ENCODE peak calls at places on chromosome 11, in eight cellular contexts. J, K, Q, C, O, F, Z and I are unnamed samples.

GRCh38 chr11:124865902-124866851 is 945 bp downstream of the ROBO3 start:
- DNase-seq in J (no peak), K (no peak), Q (peak), C (peak), O (no peak), F (peak), Z (peak), I (peak)

GRCh38 chr11:6746086-6746618 is 25.6 kb downstream of the OR2AG2 start:
- DNase-seq in J (no peak), K (no peak), Q (peak), C (no peak), O (no peak), F (peak), Z (no peak), I (no peak)

GRCh38 chr11:94968334-94968958 is 4.9 kb downstream of the CWC15 start:
- DNase-seq in J (peak), K (no peak), Q (no peak), C (peak), O (peak), F (no peak), Z (no peak), I (no peak)

GRCh38 chr11:33160147-33160546 is 1.1 kb downstream of the CSTF3 start:
- DNase-seq in J (no peak), K (no peak), Q (no peak), C (peak), O (peak), F (no peak), Z (no peak), I (no peak)

GRCh38 chr11:66580803-66581202 is 12.1 kb downstream of the CCDC87 start:
- DNase-seq in J (no peak), K (no peak), Q (no peak), C (no peak), O (no peak), F (no peak), Z (no peak), I (no peak)

GRCh38 chr11:48109046-48109666 is 107.5 kb upstream of the OR4B1 start:
- DNase-seq in J (peak), K (no peak), Q (no peak), C (peak), O (peak), F (no peak), Z (no peak), I (no peak)

GRCh38 chr11:12232819-12233601 is 122.6 kb downstream of the MICAL2 start:
- DNase-seq in J (peak), K (peak), Q (no peak), C (peak), O (no peak), F (no peak), Z (no peak), I (no peak)

GRCh38 chr11:68036717-68037239 is 2.0 kb upstream of the TCIRG1 start:
- DNase-seq in J (no peak), K (no peak), Q (no peak), C (no peak), O (peak), F (peak), Z (no peak), I (no peak)

GRCh38 chr11:128575956-128576340 is 11.4 kb downstream of the ETS1 start:
- DNase-seq in J (no peak), K (no peak), Q (no peak), C (peak), O (peak), F (peak), Z (no peak), I (no peak)

GRCh38 chr11:96188625-96189006 is 154.4 kb downstream of the MAML2 start:
- DNase-seq in J (no peak), K (peak), Q (no peak), C (no peak), O (peak), F (no peak), Z (no peak), I (no peak)

GRCh38 chr11:62909107-62909894 is 11.9 kb downstream of the CHRM1 start:
- DNase-seq in J (no peak), K (no peak), Q (peak), C (peak), O (peak), F (peak), Z (no peak), I (peak)

GRCh38 chr11:62217191-62217748 is 8.8 kb downstream of the SCGB2A1 start:
- DNase-seq in J (no peak), K (no peak), Q (no peak), C (no peak), O (peak), F (no peak), Z (no peak), I (no peak)

GRCh38 chr11:5625281-5625680 is 480 bp downstream of the TRIM34 start:
- DNase-seq in J (no peak), K (no peak), Q (no peak), C (no peak), O (no peak), F (no peak), Z (no peak), I (no peak)

GRCh38 chr11:62896049-62896448 is 15.4 kb downstream of the SLC3A2 start:
- DNase-seq in J (no peak), K (no peak), Q (no peak), C (no peak), O (no peak), F (no peak), Z (no peak), I (no peak)

GRCh38 chr11:76669901-76670474 is 559 bp downstream of the LRRC32 start:
- DNase-seq in J (peak), K (peak), Q (peak), C (no peak), O (no peak), F (peak), Z (no peak), I (peak)

GRCh38 chr11:86128914-86129313 is 60.0 kb upstream of the PICALM start:
- DNase-seq in J (no peak), K (no peak), Q (no peak), C (no peak), O (no peak), F (no peak), Z (no peak), I (no peak)

GRCh38 chr11:32382339-32383049 is 52.8 kb downstream of the WT1 start:
- DNase-seq in J (no peak), K (no peak), Q (no peak), C (peak), O (peak), F (no peak), Z (no peak), I (no peak)

GRCh38 chr11:120756931-120757330 is 245.4 kb downstream of the GRIK4 start:
- DNase-seq in J (no peak), K (no peak), Q (no peak), C (no peak), O (no peak), F (no peak), Z (no peak), I (no peak)

GRCh38 chr11:35419713-35420333 is 465 bp upstream of the SLC1A2 start:
- DNase-seq in J (no peak), K (no peak), Q (no peak), C (no peak), O (no peak), F (no peak), Z (no peak), I (peak)

GRCh38 chr11:93895106-93895862 is 44.9 kb upstream of the VSTM5 start:
- DNase-seq in J (peak), K (peak), Q (peak), C (peak), O (peak), F (peak), Z (no peak), I (peak)

GRCh38 chr11:89361738-89362137 is 129.4 kb downstream of the NOX4 start:
- DNase-seq in J (no peak), K (no peak), Q (no peak), C (no peak), O (no peak), F (no peak), Z (no peak), I (no peak)

GRCh38 chr11:115505165-115505564 is 950 bp upstream of the CADM1 start:
- DNase-seq in J (no peak), K (no peak), Q (no peak), C (no peak), O (no peak), F (no peak), Z (no peak), I (peak)

DNA sequence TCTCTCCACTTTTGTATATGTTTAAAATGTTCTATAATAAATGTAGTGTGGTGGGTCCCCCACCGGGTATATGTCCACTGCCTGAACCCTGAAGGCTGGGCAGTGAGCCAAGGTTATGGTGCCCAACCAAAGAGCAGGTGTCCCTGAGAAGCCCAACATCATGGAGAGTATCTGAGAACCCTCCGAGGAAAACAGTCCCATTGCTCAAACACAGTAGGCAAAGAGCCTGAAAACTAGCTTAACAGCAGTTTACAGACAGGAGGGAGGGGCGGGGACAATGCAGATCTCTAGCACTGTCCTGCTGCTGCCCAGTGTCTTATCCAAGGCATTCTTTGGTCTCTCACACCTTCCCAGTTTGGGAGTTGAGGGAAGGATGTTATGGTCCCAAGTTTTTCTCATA is 91.0 kb downstream of the TMPRSS5 start:
- DNase-seq in J (no peak), K (no peak), Q (no peak), C (no peak), O (no peak), F (no peak), Z (no peak), I (no peak)
- TF ChIP-seq CTCF in J (no peak), K (no peak), Q (no peak), C (no peak), O (no peak), F (no peak), Z (no peak), I (no peak)

DNA sequence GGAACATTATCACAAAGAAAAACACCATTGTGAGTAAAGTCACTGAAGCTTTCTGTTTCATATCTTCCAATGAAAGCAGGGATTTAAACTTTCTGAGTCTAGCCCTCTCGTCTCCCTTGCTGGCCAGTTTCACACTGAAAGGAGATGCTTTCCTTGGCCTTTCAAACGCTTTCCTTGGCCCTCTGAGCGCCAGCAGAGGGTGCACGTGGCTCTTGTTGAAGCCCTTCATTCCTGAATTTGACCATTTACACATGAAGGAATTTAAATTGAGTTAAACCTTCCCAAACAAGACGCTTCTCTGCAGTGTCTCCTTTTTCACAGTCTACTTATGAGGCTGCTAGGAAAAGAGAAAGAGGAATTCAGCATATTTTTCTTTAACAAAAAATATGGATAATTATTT is 21.5 kb downstream of the NNMT start:
- DNase-seq in J (peak), K (no peak), Q (peak), C (no peak), O (peak), F (peak), Z (no peak), I (peak)
- TF ChIP-seq CTCF in J (peak), K (peak), Q (no peak), C (peak), O (peak), F (no peak), Z (no peak), I (peak)

GRCh38 chr11:629237-629583 is 2.2 kb upstream of the SCT start:
- DNase-seq in J (no peak), K (no peak), Q (no peak), C (no peak), O (no peak), F (no peak), Z (no peak), I (no peak)
- TF ChIP-seq CTCF in J (no peak), K (no peak), Q (no peak), C (no peak), O (no peak), F (no peak), Z (no peak), I (no peak)

GRCh38 chr11:45234306-45235006 is 51.7 kb downstream of the SYT13 start:
- DNase-seq in J (no peak), K (no peak), Q (no peak), C (no peak), O (no peak), F (no peak), Z (peak), I (no peak)

GRCh38 chr11:45232341-45233080 is 53.6 kb downstream of the SYT13 start:
- DNase-seq in J (no peak), K (no peak), Q (no peak), C (no peak), O (no peak), F (no peak), Z (peak), I (no peak)

GRCh38 chr11:45237666-45238348 is 48.3 kb downstream of the SYT13 start:
- DNase-seq in J (no peak), K (no peak), Q (no peak), C (no peak), O (no peak), F (no peak), Z (no peak), I (no peak)

GRCh38 chr11:45233121-45233803 is 52.9 kb downstream of the SYT13 start:
- DNase-seq in J (peak), K (no peak), Q (peak), C (peak), O (peak), F (peak), Z (peak), I (peak)

GRCh38 chr11:45233804-45234170 is 52.4 kb downstream of the SYT13 start:
- DNase-seq in J (no peak), K (no peak), Q (no peak), C (no peak), O (no peak), F (no peak), Z (peak), I (no peak)
- TF ChIP-seq CTCF in J (no peak), K (no peak), Q (no peak), C (no peak), O (no peak), F (no peak), Z (no peak), I (no peak)

DNA sequence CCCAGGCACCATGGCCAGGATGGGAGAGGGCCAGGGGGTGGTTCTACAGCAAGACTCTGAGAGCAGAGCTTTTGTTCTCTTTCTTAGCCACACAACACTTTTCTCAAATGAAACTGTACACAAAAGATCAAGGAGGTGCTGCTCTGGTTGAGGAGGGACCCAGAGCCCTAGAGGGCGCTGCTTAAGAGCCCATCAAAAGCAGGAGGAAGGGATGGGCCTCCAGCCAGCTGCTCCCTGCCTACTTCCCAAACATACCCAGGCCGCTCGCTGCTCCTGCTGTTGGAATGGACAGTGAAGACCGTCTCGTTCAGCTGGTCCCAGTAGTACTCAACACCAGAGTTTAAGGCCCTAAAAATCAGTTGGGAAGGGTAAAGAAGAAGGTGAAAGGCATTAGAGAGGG is 18.4 kb upstream of the CHRM4 start:
- DNase-seq in J (no peak), K (no peak), Q (no peak), C (no peak), O (no peak), F (no peak), Z (no peak), I (no peak)
- TF ChIP-seq CTCF in J (no peak), K (no peak), Q (no peak), C (peak), O (peak), F (no peak), Z (no peak), I (no peak)